ENCODE peak calls at places on chromosomes 13 and 19, in eight cellular contexts. S is C1 segment of cervical spinal cord, R is RCC 7860, W is NAMALWA, X is T follicular helper cell, H is aorta, J is NCI-H1092, Y is fibroblast of the aortic adventitia. N is an unnamed sample.
A peak's percentile ranks its signal among the peaks of the same experiment; 100 is the strongest.

GRCh38 chr19:54230031-54230430 is 7.2 kb upstream of the LILRB3 start:
- DNase-seq in Y (no peak), R (no peak), H (no peak), J (no peak), S (no peak), X (no peak), W (no peak), N (no peak)

GRCh38 chr13:46756977-46757376 is 40.0 kb downstream of the ESD start:
- DNase-seq in H (no peak), X (no peak), Y (peak; percentile 71), R (no peak), J (no peak), S (no peak), W (no peak), N (no peak)

GRCh38 chr19:7515471-7516226 is at the start of gene ZNF358:
- DNase-seq in H (peak; percentile 85), Y (peak; percentile 61), W (no peak), X (no peak), J (peak; percentile 38), R (peak; percentile 26), S (peak; percentile 52), N (no peak)

GRCh38 chr19:11843741-11844140 is 4.8 kb upstream of the ZNF439 start:
- DNase-seq in H (no peak), W (no peak), J (no peak), X (no peak), S (no peak), R (no peak), Y (no peak), N (no peak)

GRCh38 chr13:97344250-97345175 is 89.5 kb upstream of the RAP2A start:
- DNase-seq in X (peak; percentile 11), R (peak; percentile 37), Y (peak; percentile 76), S (no peak), H (peak; percentile 60), W (peak; percentile 69), J (peak; percentile 67), N (peak; percentile 50)

GRCh38 chr13:99984134-99984462 is 2.5 kb downstream of the ZIC2 start:
- DNase-seq in J (no peak), X (no peak), W (no peak), H (no peak), S (no peak), Y (no peak), R (no peak), N (no peak)

GRCh38 chr13:40116008-40116407 is 460.5 kb downstream of the COG6 start:
- DNase-seq in R (peak; percentile 53), X (no peak), J (no peak), Y (peak; percentile 84), W (no peak), S (no peak), H (peak; percentile 56), N (peak; percentile 74)

GRCh38 chr13:85738696-85739320 is 60.4 kb downstream of the SLITRK6 start:
- DNase-seq in X (no peak), W (no peak), S (no peak), R (no peak), Y (no peak), H (no peak), J (no peak), N (peak; percentile 34)

GRCh38 chr19:45769821-45770191 is 754 bp upstream of the SIX5 start:
- DNase-seq in X (peak; percentile 57), Y (peak; percentile 54), S (peak; percentile 72), H (peak; percentile 77), R (peak; percentile 3), W (peak; percentile 73), J (no peak), N (peak; percentile 68)

GRCh38 chr19:35347171-35347929 is at the start of gene FFAR1:
- DNase-seq in R (no peak), W (peak; percentile 86), H (peak; percentile 61), J (no peak), Y (no peak), S (peak; percentile 12), X (peak; percentile 19), N (no peak)

GRCh38 chr19:855566-856120 is 3.5 kb downstream of the ELANE start:
- DNase-seq in X (no peak), J (no peak), S (no peak), R (no peak), W (no peak), H (no peak), Y (no peak), N (no peak)

GRCh38 chr13:98150836-98151489 is 8.1 kb downstream of the FARP1 start:
- DNase-seq in R (no peak), X (no peak), H (no peak), Y (no peak), J (no peak), S (no peak), W (no peak), N (no peak)

GRCh38 chr13:37485766-37486165 is 112.8 kb downstream of the POSTN start:
- DNase-seq in J (no peak), R (no peak), S (no peak), W (no peak), H (no peak), Y (peak; percentile 72), X (no peak), N (peak; percentile 28)

GRCh38 chr13:83325454-83325853 is 556.8 kb downstream of the SLITRK1 start:
- DNase-seq in J (no peak), R (no peak), S (no peak), H (no peak), X (no peak), Y (peak; percentile 73), W (no peak), N (peak; percentile 78)

GRCh38 chr13:60080871-60081270 is 82.9 kb downstream of the DIAPH3 start:
- DNase-seq in W (no peak), R (no peak), X (no peak), S (no peak), H (no peak), J (no peak), Y (no peak), N (no peak)

GRCh38 chr19:33303791-33304759 is 1.7 kb upstream of the CEBPA start:
- DNase-seq in R (no peak), H (no peak), X (no peak), Y (peak; percentile 44), J (no peak), W (no peak), S (no peak), N (no peak)

GRCh38 chr19:22286151-22286810 is at the start of gene ZNF729:
- DNase-seq in S (no peak), H (no peak), X (no peak), J (no peak), R (no peak), Y (no peak), W (no peak), N (no peak)

GRCh38 chr13:113768018-113768905 is 9.2 kb downstream of the TMEM255B start:
- DNase-seq in R (no peak), S (no peak), J (no peak), H (no peak), Y (no peak), X (no peak), W (no peak), N (no peak)

GRCh38 chr13:79070343-79070974 is 335.6 kb downstream of the RBM26 start:
- DNase-seq in Y (no peak), J (no peak), W (peak; percentile 50), H (no peak), R (no peak), S (no peak), X (no peak), N (no peak)

GRCh38 chr13:75432045-75432444 is 49.9 kb downstream of the TBC1D4 start:
- DNase-seq in J (no peak), H (no peak), Y (peak; percentile 25), W (no peak), X (no peak), R (no peak), S (no peak), N (no peak)

GRCh38 chr13:76711515-76712182 is 174.6 kb downstream of the KCTD12 start:
- DNase-seq in X (no peak), W (no peak), H (peak; percentile 54), S (no peak), R (peak; percentile 10), J (no peak), Y (peak; percentile 99), N (peak; percentile 68)

GRCh38 chr13:33483471-33483870 is 197.9 kb upstream of the STARD13 start:
- DNase-seq in R (no peak), Y (no peak), S (no peak), H (no peak), X (no peak), W (no peak), J (no peak), N (peak; percentile 97)

GRCh38 chr13:109275848-109276247 is 510.5 kb downstream of the IRS2 start:
- DNase-seq in H (no peak), R (no peak), S (no peak), W (no peak), J (no peak), X (no peak), Y (no peak), N (peak; percentile 51)

GRCh38 chr19:30028118-30028991 is 86.3 kb downstream of the URI1 start:
- DNase-seq in J (no peak), S (no peak), H (no peak), W (no peak), R (no peak), Y (no peak), X (no peak), N (no peak)

GRCh38 chr19:42251572-42251990 is 3.3 kb downstream of the ERF start:
- DNase-seq in X (no peak), J (no peak), W (no peak), H (no peak), S (no peak), Y (no peak), R (no peak), N (no peak)

GRCh38 chr19:44943801-44944249 is 1.8 kb downstream of the APOC4 start:
- DNase-seq in R (no peak), J (no peak), H (peak; percentile 89), Y (no peak), W (peak; percentile 71), X (no peak), S (peak; percentile 14), N (no peak)

GRCh38 chr19:55697698-55698097 is 22.7 kb downstream of the EPN1 start:
- DNase-seq in Y (no peak), X (no peak), H (no peak), J (no peak), S (no peak), W (no peak), R (no peak), N (no peak)

GRCh38 chr13:48891586-48891985 is 84.1 kb upstream of the FNDC3A start:
- DNase-seq in H (no peak), Y (peak; percentile 40), X (no peak), R (peak; percentile 69), S (no peak), W (no peak), J (no peak), N (peak; percentile 84)

GRCh38 chr13:44694842-44695241 is 118.7 kb upstream of the TSC22D1 start:
- DNase-seq in W (no peak), J (no peak), Y (no peak), S (no peak), H (no peak), X (no peak), R (no peak), N (no peak)

GRCh38 chr13:98978280-98978679 is 416 bp upstream of the DOCK9 start:
- DNase-seq in R (peak; percentile 74), H (no peak), S (no peak), Y (peak; percentile 62), J (no peak), W (no peak), X (no peak), N (peak; percentile 94)

GRCh38 chr19:35719402-35720162 is 1.8 kb downstream of the KMT2B start:
- DNase-seq in W (no peak), R (no peak), Y (no peak), J (no peak), S (no peak), X (no peak), H (no peak), N (no peak)

GRCh38 chr13:95099541-95099940 is 201.7 kb downstream of the ABCC4 start:
- DNase-seq in J (no peak), X (no peak), S (no peak), W (no peak), H (no peak), Y (peak; percentile 37), R (peak; percentile 90), N (no peak)

GRCh38 chr13:20473139-20473538 is 52.5 kb downstream of the CRYL1 start:
- DNase-seq in J (no peak), X (no peak), S (no peak), H (no peak), R (no peak), W (no peak), Y (no peak), N (no peak)

GRCh38 chr19:34325181-34325580 is 39.8 kb upstream of the GPI start:
- DNase-seq in Y (no peak), X (no peak), W (no peak), S (no peak), J (no peak), H (no peak), R (no peak), N (no peak)